ENCODE peak calls at places on chromosomes 2 and 18, in six cellular contexts. One of them, this sample, is unnamed.

GRCh38 chr2:130327703-130328527 is 14.8 kb upstream of the IMP4 start:
- DNase-seq in H9: peak
- DNase-seq in IMR-90: peak
- DNase-seq in mesenchymal stem cell: peak
- DNase-seq in mesendoderm: peak
- DNase-seq in trophoblast cell: no peak
- DNase-seq in this sample: peak

GRCh38 chr2:169509955-169510354 is 453 bp downstream of the KLHL41 start:
- DNase-seq in IMR-90: no peak
- DNase-seq in mesendoderm: no peak
- DNase-seq in mesenchymal stem cell: no peak
- DNase-seq in trophoblast cell: no peak
- DNase-seq in H9: no peak
- DNase-seq in this sample: no peak

GRCh38 chr2:177535968-177536514 is 143.5 kb downstream of the AGPS start:
- DNase-seq in trophoblast cell: no peak
- DNase-seq in H9: no peak
- DNase-seq in IMR-90: no peak
- DNase-seq in mesenchymal stem cell: no peak
- DNase-seq in mesendoderm: peak
- DNase-seq in this sample: no peak

GRCh38 chr2:126623000-126623399 is 33.0 kb upstream of the GYPC start:
- DNase-seq in mesenchymal stem cell: no peak
- DNase-seq in IMR-90: no peak
- DNase-seq in H9: no peak
- DNase-seq in mesendoderm: no peak
- DNase-seq in trophoblast cell: no peak
- DNase-seq in this sample: no peak

GRCh38 chr2:238527565-238527964 is 100.8 kb downstream of the ASB1 start:
- DNase-seq in mesenchymal stem cell: peak
- DNase-seq in trophoblast cell: no peak
- DNase-seq in IMR-90: peak
- DNase-seq in H9: no peak
- DNase-seq in mesendoderm: peak
- DNase-seq in this sample: no peak

GRCh38 chr2:227865281-227865680 is 6.2 kb upstream of the DAW1 start:
- DNase-seq in H9: no peak
- DNase-seq in trophoblast cell: no peak
- DNase-seq in IMR-90: no peak
- DNase-seq in mesenchymal stem cell: no peak
- DNase-seq in mesendoderm: no peak
- DNase-seq in this sample: no peak

GRCh38 chr18:12283256-12283655 is 24.8 kb upstream of the TUBB6 start:
- DNase-seq in IMR-90: peak
- DNase-seq in H9: no peak
- DNase-seq in mesenchymal stem cell: peak
- DNase-seq in mesendoderm: peak
- DNase-seq in trophoblast cell: peak
- DNase-seq in this sample: peak

GRCh38 chr2:108324531-108325256 is 36.0 kb downstream of the SULT1C2 start:
- DNase-seq in trophoblast cell: no peak
- DNase-seq in mesendoderm: no peak
- DNase-seq in IMR-90: peak
- DNase-seq in H9: no peak
- DNase-seq in mesenchymal stem cell: peak
- DNase-seq in this sample: no peak

GRCh38 chr18:2979871-2980606 is 32.9 kb downstream of the LPIN2 start:
- DNase-seq in H9: no peak
- DNase-seq in mesenchymal stem cell: no peak
- DNase-seq in IMR-90: no peak
- DNase-seq in mesendoderm: no peak
- DNase-seq in trophoblast cell: no peak
- DNase-seq in this sample: no peak

GRCh38 chr2:232335859-232336215 is 42.7 kb upstream of the ALPP start:
- DNase-seq in H9: peak
- DNase-seq in IMR-90: no peak
- DNase-seq in mesendoderm: no peak
- DNase-seq in trophoblast cell: no peak
- DNase-seq in mesenchymal stem cell: no peak
- DNase-seq in this sample: no peak

GRCh38 chr18:30960661-30961060 is 81.9 kb downstream of the DSC3 start:
- DNase-seq in trophoblast cell: no peak
- DNase-seq in mesenchymal stem cell: no peak
- DNase-seq in H9: no peak
- DNase-seq in mesendoderm: no peak
- DNase-seq in IMR-90: no peak
- DNase-seq in this sample: no peak

GRCh38 chr2:223012291-223012690 is 39.7 kb upstream of the KCNE4 start:
- DNase-seq in mesenchymal stem cell: no peak
- DNase-seq in H9: no peak
- DNase-seq in mesendoderm: no peak
- DNase-seq in IMR-90: no peak
- DNase-seq in trophoblast cell: no peak
- DNase-seq in this sample: no peak

GRCh38 chr2:209348453-209348852 is 75.4 kb upstream of the MAP2 start:
- DNase-seq in trophoblast cell: no peak
- DNase-seq in mesendoderm: no peak
- DNase-seq in H9: no peak
- DNase-seq in IMR-90: no peak
- DNase-seq in mesenchymal stem cell: no peak
- DNase-seq in this sample: no peak

GRCh38 chr2:68662466-68662865 is 19.1 kb downstream of the PROKR1 start:
- DNase-seq in H9: no peak
- DNase-seq in mesenchymal stem cell: no peak
- DNase-seq in IMR-90: no peak
- DNase-seq in mesendoderm: no peak
- DNase-seq in trophoblast cell: no peak
- DNase-seq in this sample: no peak

GRCh38 chr2:42969231-42970150 is 177.1 kb upstream of the HAAO start:
- DNase-seq in IMR-90: peak
- DNase-seq in H9: no peak
- DNase-seq in mesenchymal stem cell: peak
- DNase-seq in trophoblast cell: peak
- DNase-seq in mesendoderm: no peak
- DNase-seq in this sample: no peak

GRCh38 chr2:27494944-27495554 is at the start of gene FNDC4:
- DNase-seq in IMR-90: no peak
- DNase-seq in mesendoderm: peak
- DNase-seq in trophoblast cell: peak
- DNase-seq in H9: peak
- DNase-seq in mesenchymal stem cell: peak
- DNase-seq in this sample: no peak

GRCh38 chr2:169715379-169716228 is 18.0 kb upstream of the KLHL23 start:
- DNase-seq in mesendoderm: no peak
- DNase-seq in trophoblast cell: no peak
- DNase-seq in IMR-90: peak
- DNase-seq in H9: no peak
- DNase-seq in mesenchymal stem cell: no peak
- DNase-seq in this sample: no peak

GRCh38 chr2:219031005-219031738 is 10.1 kb downstream of the CFAP65 start:
- DNase-seq in IMR-90: no peak
- DNase-seq in H9: no peak
- DNase-seq in trophoblast cell: no peak
- DNase-seq in mesendoderm: no peak
- DNase-seq in mesenchymal stem cell: no peak
- DNase-seq in this sample: no peak

GRCh38 chr2:219030177-219030940 is 11.0 kb downstream of the CFAP65 start:
- DNase-seq in H9: no peak
- DNase-seq in mesenchymal stem cell: no peak
- DNase-seq in trophoblast cell: no peak
- DNase-seq in mesendoderm: no peak
- DNase-seq in IMR-90: no peak
- DNase-seq in this sample: no peak

GRCh38 chr2:219028996-219029828 is 12.1 kb downstream of the CFAP65 start:
- DNase-seq in IMR-90: no peak
- DNase-seq in trophoblast cell: no peak
- DNase-seq in H9: no peak
- DNase-seq in mesendoderm: no peak
- DNase-seq in mesenchymal stem cell: no peak
- DNase-seq in this sample: no peak

GRCh38 chr2:219028141-219028540 is 13.2 kb downstream of the CFAP65 start:
- DNase-seq in IMR-90: no peak
- DNase-seq in mesendoderm: no peak
- DNase-seq in mesenchymal stem cell: no peak
- DNase-seq in H9: no peak
- DNase-seq in trophoblast cell: no peak
- DNase-seq in this sample: no peak

GRCh38 chr2:219029829-219030165 is 11.5 kb downstream of the CFAP65 start:
- DNase-seq in IMR-90: peak
- DNase-seq in mesendoderm: peak
- DNase-seq in trophoblast cell: peak
- DNase-seq in mesenchymal stem cell: peak
- DNase-seq in H9: peak
- DNase-seq in this sample: peak
- H2BK5ac ChIP-seq in IMR-90: no peak
- H2BK5ac ChIP-seq in mesendoderm: no peak
- H2BK5ac ChIP-seq in trophoblast cell: no peak
- H2BK5ac ChIP-seq in mesenchymal stem cell: no peak
- H2BK5ac ChIP-seq in H9: no peak
- H2BK5ac ChIP-seq in this sample: no peak

DNA sequence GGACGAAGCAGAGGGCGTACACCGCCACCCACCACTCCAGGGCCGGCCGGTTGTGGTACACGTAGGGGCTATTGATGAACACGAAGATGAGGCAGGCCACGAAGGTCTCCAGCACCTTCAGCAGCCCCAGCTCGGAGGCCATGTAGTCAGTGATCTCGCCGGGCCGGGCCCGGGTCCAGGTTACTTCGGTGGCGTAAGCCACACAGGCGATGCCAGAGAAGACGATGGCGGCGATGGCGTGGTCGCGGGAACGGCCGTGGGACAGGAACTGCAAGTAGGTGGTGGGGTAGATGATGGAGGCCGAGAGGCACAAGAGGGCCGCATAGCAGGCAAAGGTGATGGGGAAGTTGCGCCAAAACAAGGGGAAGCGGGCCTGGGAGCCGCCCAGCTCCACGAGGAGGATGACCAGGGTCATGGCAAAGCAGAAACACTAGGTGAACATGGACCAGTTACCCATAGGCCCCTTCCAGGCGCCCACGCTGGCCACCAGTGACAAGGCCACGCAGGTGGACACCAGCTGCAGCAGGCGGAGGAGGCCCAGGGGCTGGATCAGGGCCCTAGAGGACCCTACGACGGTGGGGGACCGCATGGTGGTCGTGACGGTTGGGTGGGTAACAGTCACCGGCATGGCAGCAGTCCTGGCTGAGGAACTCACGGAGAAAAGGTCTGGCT is 128.4 kb upstream of the FAM98A start:
- DNase-seq in mesenchymal stem cell: no peak
- DNase-seq in trophoblast cell: no peak
- DNase-seq in mesendoderm: no peak
- DNase-seq in H9: no peak
- DNase-seq in IMR-90: no peak
- DNase-seq in this sample: no peak
- H2BK5ac ChIP-seq in mesenchymal stem cell: no peak
- H2BK5ac ChIP-seq in trophoblast cell: no peak
- H2BK5ac ChIP-seq in mesendoderm: no peak
- H2BK5ac ChIP-seq in H9: no peak
- H2BK5ac ChIP-seq in IMR-90: no peak
- H2BK5ac ChIP-seq in this sample: no peak

GRCh38 chr2:25131253-25131566 is 37.2 kb downstream of the POMC start:
- DNase-seq in mesenchymal stem cell: no peak
- DNase-seq in mesendoderm: no peak
- DNase-seq in H9: no peak
- DNase-seq in IMR-90: no peak
- DNase-seq in trophoblast cell: no peak
- DNase-seq in this sample: no peak
- H2BK5ac ChIP-seq in mesenchymal stem cell: no peak
- H2BK5ac ChIP-seq in mesendoderm: no peak
- H2BK5ac ChIP-seq in H9: no peak
- H2BK5ac ChIP-seq in IMR-90: no peak
- H2BK5ac ChIP-seq in trophoblast cell: no peak
- H2BK5ac ChIP-seq in this sample: no peak

GRCh38 chr2:74046441-74046840 is 61.7 kb downstream of the TET3 start:
- DNase-seq in IMR-90: no peak
- DNase-seq in H9: no peak
- DNase-seq in mesenchymal stem cell: no peak
- DNase-seq in mesendoderm: no peak
- DNase-seq in trophoblast cell: no peak
- DNase-seq in this sample: no peak
- H2BK5ac ChIP-seq in IMR-90: no peak
- H2BK5ac ChIP-seq in H9: no peak
- H2BK5ac ChIP-seq in mesenchymal stem cell: no peak
- H2BK5ac ChIP-seq in mesendoderm: no peak
- H2BK5ac ChIP-seq in trophoblast cell: no peak
- H2BK5ac ChIP-seq in this sample: no peak

DNA sequence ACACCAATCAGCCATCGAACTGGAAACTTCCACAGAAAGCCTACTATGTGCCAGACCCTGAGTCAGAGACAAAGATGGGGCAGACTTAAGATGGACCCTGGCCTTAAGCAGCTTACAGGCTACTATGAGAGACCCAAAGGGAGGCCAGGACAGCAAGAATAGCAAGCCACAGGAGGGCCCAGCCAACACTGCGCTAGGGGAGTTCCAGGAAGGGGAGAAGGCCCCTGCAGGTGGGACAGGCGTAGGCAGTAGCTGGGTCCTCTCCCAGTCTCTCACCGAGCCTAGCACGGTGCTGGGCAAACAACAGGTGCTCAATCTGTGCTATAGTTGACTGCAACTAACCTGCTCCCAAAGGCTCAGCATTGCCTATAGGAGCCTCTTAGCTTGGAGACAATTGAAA is 136.2 kb downstream of the CLIP4 start:
- DNase-seq in mesenchymal stem cell: no peak
- DNase-seq in IMR-90: no peak
- DNase-seq in H9: no peak
- DNase-seq in trophoblast cell: no peak
- DNase-seq in mesendoderm: no peak
- DNase-seq in this sample: no peak
- H2BK5ac ChIP-seq in mesenchymal stem cell: no peak
- H2BK5ac ChIP-seq in IMR-90: no peak
- H2BK5ac ChIP-seq in H9: no peak
- H2BK5ac ChIP-seq in trophoblast cell: no peak
- H2BK5ac ChIP-seq in mesendoderm: no peak
- H2BK5ac ChIP-seq in this sample: no peak

This sample was measured in H1.